ENCODE peak calls at places on chromosomes 1 and 21, in nine cellular contexts. F is prostate gland, I is right lobe of liver, Z is IMR-90, J is esophagus squamous epithelium, N is vagina, S is stomach, D is Peyer's patch, W is upper lobe of left lung. T is an unnamed sample.

GRCh38 chr1:10575616-10576015 is 100.9 kb downstream of the PEX14 start:
- DNase-seq in J (no peak), D (no peak), N (no peak), F (no peak), S (no peak), I (no peak), W (no peak), Z (peak), T (no peak)

GRCh38 chr1:162091681-162092524 is 22.4 kb downstream of the NOS1AP start:
- DNase-seq in Z (no peak), S (no peak), D (no peak), J (no peak), I (no peak), W (no peak), F (no peak), N (no peak), T (no peak)

GRCh38 chr1:226626577-226626956 is 78.0 kb downstream of the STUM start:
- DNase-seq in J (no peak), S (peak), D (peak), Z (peak), N (no peak), I (peak), F (peak), W (peak), T (peak)

GRCh38 chr1:222974496-222974895 is 159.7 kb downstream of the DISP1 start:
- DNase-seq in W (no peak), I (no peak), J (no peak), D (no peak), N (no peak), F (no peak), S (no peak), Z (peak), T (no peak)

GRCh38 chr1:8780405-8780804 is 37.0 kb downstream of the RERE start:
- DNase-seq in N (no peak), Z (no peak), J (no peak), F (no peak), D (no peak), W (no peak), S (no peak), I (no peak), T (no peak)

GRCh38 chr1:109617291-109617801 is 2.1 kb downstream of the GNAT2 start:
- DNase-seq in S (no peak), Z (peak), N (no peak), I (no peak), D (no peak), W (no peak), F (no peak), J (no peak), T (no peak)

GRCh38 chr1:53137729-53138128 is 4.7 kb downstream of the SLC1A7 start:
- DNase-seq in F (no peak), Z (no peak), W (no peak), D (no peak), J (no peak), I (peak), S (peak), N (no peak), T (no peak)

GRCh38 chr1:183582021-183582746 is 8.1 kb downstream of the NCF2 start:
- DNase-seq in I (no peak), N (no peak), Z (no peak), W (peak), S (no peak), F (no peak), D (no peak), J (no peak), T (no peak)

GRCh38 chr1:167103236-167103894 is 9.5 kb downstream of the STYXL2 start:
- DNase-seq in W (peak), I (no peak), J (no peak), Z (no peak), F (no peak), N (no peak), S (no peak), D (no peak), T (no peak)

GRCh38 chr1:25687221-25688017 is 70.8 kb downstream of the MAN1C1 start:
- DNase-seq in D (no peak), I (no peak), S (no peak), F (no peak), N (no peak), J (no peak), Z (no peak), W (no peak), T (no peak)
- H3K27ac ChIP-seq in D (no peak), I (peak), S (peak), F (no peak), N (peak), J (no peak), Z (peak), W (no peak), T (peak)

GRCh38 chr1:15409400-15410222 is at the start of gene EFHD2:
- DNase-seq in W (peak), F (peak), D (peak), S (peak), Z (peak), J (no peak), I (peak), N (no peak), T (peak)
- TF ChIP-seq POLR2A in W (no peak), F (peak), D (peak), S (no peak), Z (peak), J (no peak), I (peak), N (peak), T (peak)

DNA sequence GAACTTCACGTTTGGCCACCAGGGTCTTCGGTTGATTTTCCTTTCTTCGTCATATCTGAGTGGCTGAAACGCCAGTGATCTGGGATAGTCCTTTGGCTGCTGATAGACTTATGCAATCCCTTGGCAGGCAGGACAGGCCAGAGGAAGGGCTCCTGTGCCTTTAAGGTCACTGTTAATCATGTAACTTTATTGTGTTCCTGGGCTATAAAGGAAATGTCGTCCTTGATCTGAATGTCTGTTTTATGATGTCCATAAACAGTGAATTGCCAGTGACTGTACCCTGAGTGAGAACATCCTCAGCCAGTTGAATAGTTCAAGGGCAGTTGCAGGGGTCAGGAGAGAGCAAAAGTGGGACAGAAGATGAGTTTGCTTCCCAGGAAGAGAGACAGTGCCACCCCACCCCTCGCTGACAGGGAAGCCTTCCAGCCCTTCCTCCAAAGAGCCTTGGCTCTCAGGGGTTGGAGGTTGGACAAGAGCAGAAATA is 68.0 kb downstream of the PDE9A start:
- DNase-seq in S (no peak), F (peak), Z (no peak), W (no peak), I (no peak), N (no peak), D (no peak), J (no peak), T (no peak)
- H3K27ac ChIP-seq in S (no peak), F (peak), Z (no peak), W (peak), I (peak), N (no peak), D (peak), J (no peak), T (no peak)

GRCh38 chr1:160567858-160568682 is 11.2 kb downstream of the CD84 start:
- DNase-seq in Z (no peak), S (no peak), W (no peak), I (no peak), J (no peak), F (no peak), D (peak), N (no peak), T (no peak)
- TF ChIP-seq POLR2A in Z (no peak), S (no peak), W (no peak), I (no peak), J (no peak), F (no peak), D (no peak), N (no peak), T (no peak)

GRCh38 chr1:228987736-228988506 is 252.6 kb downstream of the RHOU start:
- DNase-seq in S (no peak), D (no peak), N (peak), F (no peak), I (no peak), Z (no peak), J (no peak), W (no peak), T (no peak)
- H3K27ac ChIP-seq in S (no peak), D (no peak), N (no peak), F (no peak), I (no peak), Z (no peak), J (no peak), W (no peak), T (no peak)

T was measured in thyroid gland.